ENCODE peak calls at places on chromosomes 11 and 22, in four cellular contexts. I is adrenal gland, D is tibial nerve, S is IMR-90. P is an unnamed sample. For H3K4me1, the result is how much of the 10 kb centered on the place peaks cover.

GRCh38 chr11:92376146-92376599 is 151.6 kb downstream of the FAT3 start:
- DNase-seq in I (no peak), D (no peak), S (peak), P (no peak)

GRCh38 chr11:112610996-112611795 is 350.0 kb upstream of the NCAM1 start:
- DNase-seq in I (no peak), D (no peak), S (no peak), P (no peak)

GRCh38 chr11:75597636-75598035 is 35.6 kb downstream of the SERPINH1 start:
- DNase-seq in I (no peak), D (no peak), S (no peak), P (no peak)

GRCh38 chr11:8934735-8935478 is 2.2 kb upstream of the C11orf16 start:
- DNase-seq in I (no peak), D (no peak), S (peak), P (no peak)

GRCh38 chr11:61940466-61940865 is 9.7 kb upstream of the BEST1 start:
- DNase-seq in I (no peak), D (no peak), S (no peak), P (no peak)

GRCh38 chr22:45577746-45578523 is 75.3 kb downstream of the FBLN1 start:
- DNase-seq in I (peak), D (peak), S (peak), P (peak)

GRCh38 chr11:64065141-64065465 is 29.4 kb downstream of the FLRT1 start:
- DNase-seq in I (no peak), D (no peak), S (no peak), P (no peak)

GRCh38 chr22:43404673-43405385 is 7.0 kb upstream of the MPPED1 start:
- DNase-seq in I (no peak), D (no peak), S (no peak), P (no peak)

GRCh38 chr11:68043349-68044144 is 4.7 kb downstream of the TCIRG1 start:
- DNase-seq in I (peak), D (no peak), S (peak), P (no peak)

GRCh38 chr11:130076774-130077481 is 7.2 kb downstream of the APLP2 start:
- DNase-seq in I (no peak), D (no peak), S (no peak), P (no peak)

GRCh38 chr22:37244922-37245722 is 1.1 kb upstream of the RAC2 start:
- DNase-seq in I (no peak), D (no peak), S (no peak), P (no peak)

GRCh38 chr11:134275534-134276395 is at the start of gene GLB1L3:
- DNase-seq in I (no peak), D (no peak), S (no peak), P (no peak)

GRCh38 chr11:130175898-130176297 is 16.3 kb downstream of the ST14 start:
- DNase-seq in I (no peak), D (no peak), S (no peak), P (no peak)

GRCh38 chr22:22894740-22895731 is 7.4 kb downstream of the IGLL5 start:
- DNase-seq in I (no peak), D (no peak), S (no peak), P (no peak)

GRCh38 chr22:46649176-46650077 is 29.2 kb downstream of the GRAMD4 start:
- DNase-seq in I (peak), D (no peak), S (peak), P (peak)

GRCh38 chr11:66294626-66295620 is 3.2 kb downstream of the TMEM151A start:
- DNase-seq in I (no peak), D (no peak), S (no peak), P (no peak)

GRCh38 chr11:7512525-7513209 is 1.1 kb upstream of the PPFIBP2 start:
- DNase-seq in I (peak), D (peak), S (no peak), P (peak)

GRCh38 chr11:83115551-83115950 is 41.4 kb upstream of the PCF11 start:
- DNase-seq in I (no peak), D (no peak), S (no peak), P (peak)

DNA sequence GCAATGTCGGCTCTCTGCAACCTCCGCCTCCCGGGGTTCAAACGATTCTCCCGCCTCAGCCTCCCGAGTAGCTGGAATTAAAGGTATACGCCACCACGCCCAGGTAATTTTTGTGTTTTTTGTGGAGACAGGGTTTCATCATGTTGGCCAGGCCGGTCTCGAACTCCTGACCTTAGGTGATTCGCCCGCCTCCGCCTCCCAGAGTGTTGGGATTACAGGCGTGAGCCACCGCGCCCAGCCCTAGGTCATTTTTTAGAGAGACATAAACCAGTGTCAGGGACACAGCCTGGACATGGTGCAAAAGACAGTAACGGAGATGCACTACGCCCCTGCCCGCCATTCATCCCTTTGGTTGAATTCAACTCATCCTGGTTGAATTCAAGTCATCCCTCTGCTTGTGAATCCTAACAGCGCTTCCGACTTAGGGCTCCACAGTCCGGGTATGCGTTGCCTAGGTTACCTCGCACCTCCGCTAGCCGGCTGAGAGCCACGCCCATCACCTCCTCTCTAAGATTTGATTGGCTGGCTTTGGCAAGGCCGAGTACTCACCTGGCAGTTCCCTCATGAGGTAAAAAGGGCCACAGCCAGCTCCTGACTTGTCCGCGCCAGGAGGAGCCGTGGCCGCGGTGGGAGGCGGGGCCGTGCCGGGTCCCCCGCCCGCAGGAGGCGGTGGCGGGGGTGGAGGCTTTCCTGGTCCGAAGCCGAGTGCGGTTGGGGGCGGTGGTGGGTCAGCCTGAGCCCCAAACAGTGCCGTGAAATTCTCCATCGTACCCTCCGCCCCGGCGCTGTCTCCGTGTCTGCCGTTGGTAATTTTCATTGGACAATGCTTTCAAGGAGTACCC is at the start of gene MED19:
- DNase-seq in I (peak), D (peak), S (peak), P (no peak)
- TF ChIP-seq POLR2A in I (peak), D (no peak), S (peak), P (no peak)

GRCh38 chr11:115222218-115222862 is 281.9 kb downstream of the CADM1 start:
- DNase-seq in I (no peak), D (no peak), S (peak), P (no peak)
- H3K27ac ChIP-seq in I (no peak), D (no peak), S (no peak), P (no peak)

GRCh38 chr11:114319716-114320328 is 23.6 kb downstream of the NNMT start:
- DNase-seq in I (no peak), D (no peak), S (no peak), P (no peak)
- H3K4me1 ChIP-seq in I (under half), D (under half), S (under half), P (under half)

DNA sequence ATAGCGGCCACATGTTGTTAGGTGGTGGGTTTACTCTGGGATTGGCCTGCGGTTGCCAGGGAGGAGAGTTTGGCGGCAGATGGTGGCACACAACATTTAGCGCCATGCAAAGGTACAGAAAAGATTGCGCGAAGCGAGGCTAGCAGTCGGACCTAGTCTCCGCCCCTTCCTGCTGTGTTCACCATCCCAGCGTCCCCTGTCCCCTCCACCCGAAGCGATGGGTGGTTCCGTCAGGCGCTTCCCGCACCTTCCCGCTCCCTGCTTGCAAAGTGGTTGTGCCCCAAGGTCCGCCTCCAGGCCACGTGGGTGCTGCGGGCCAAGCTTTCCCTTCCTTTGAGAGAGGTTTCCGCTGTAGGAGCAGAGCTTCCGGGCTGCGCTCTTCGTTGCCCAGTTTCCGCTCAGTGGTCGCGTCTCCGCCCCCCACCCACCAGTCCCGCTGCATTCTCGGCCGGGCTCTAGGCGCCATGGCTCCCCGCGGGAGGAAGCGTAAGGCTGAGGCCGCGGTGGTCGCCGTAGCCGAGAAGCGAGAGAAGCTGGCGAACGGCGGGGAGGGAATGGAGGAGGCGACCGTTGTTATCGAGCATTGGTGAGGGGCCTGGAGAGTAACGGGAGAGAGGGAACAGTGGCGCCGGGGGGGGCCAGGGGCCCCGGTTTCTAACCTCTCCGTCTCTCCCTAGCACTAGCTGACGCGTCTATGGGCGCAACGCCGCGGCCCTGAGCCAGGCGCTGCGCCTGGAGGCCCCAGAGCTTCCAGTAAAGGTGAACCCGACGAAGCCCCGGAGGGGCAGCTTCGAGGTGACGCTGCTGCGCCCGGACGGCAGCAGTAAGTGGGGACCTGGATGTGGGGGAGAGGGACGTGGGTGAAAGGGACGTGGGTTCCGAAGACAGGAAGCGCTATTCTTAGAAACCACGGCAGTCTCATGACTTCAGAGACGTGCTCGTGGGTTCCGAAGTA is at the start of gene SELENOH:
- DNase-seq in I (peak), D (peak), S (peak), P (peak)
- TF ChIP-seq POLR2A in I (peak), D (peak), S (peak), P (no peak)

GRCh38 chr22:49934891-49935557 is 16.6 kb downstream of the CRELD2 start:
- DNase-seq in I (peak), D (peak), S (peak), P (peak)

GRCh38 chr22:49935561-49935960 is 17.1 kb downstream of the CRELD2 start:
- DNase-seq in I (no peak), D (no peak), S (no peak), P (no peak)

GRCh38 chr22:49934144-49934890 is 15.9 kb downstream of the CRELD2 start:
- DNase-seq in I (peak), D (peak), S (peak), P (peak)

GRCh38 chr22:49931863-49932262 is 13.4 kb downstream of the CRELD2 start:
- DNase-seq in I (no peak), D (no peak), S (no peak), P (no peak)

GRCh38 chr22:49933236-49933921 is 14.9 kb downstream of the CRELD2 start:
- DNase-seq in I (peak), D (peak), S (no peak), P (peak)
- H3K27ac ChIP-seq in I (peak), D (peak), S (no peak), P (peak)

GRCh38 chr11:121231576-121232278 is 60.8 kb upstream of the SC5D start:
- DNase-seq in I (peak), D (no peak), S (no peak), P (peak)

GRCh38 chr11:121240650-121241299 is 51.8 kb upstream of the SC5D start:
- DNase-seq in I (no peak), D (no peak), S (no peak), P (no peak)

GRCh38 chr11:121237686-121238658 is 54.6 kb upstream of the SC5D start:
- DNase-seq in I (peak), D (no peak), S (peak), P (no peak)

GRCh38 chr11:121235057-121235456 is 57.5 kb upstream of the SC5D start:
- DNase-seq in I (no peak), D (no peak), S (no peak), P (no peak)

GRCh38 chr11:121236115-121237001 is 56.2 kb upstream of the SC5D start:
- DNase-seq in I (no peak), D (no peak), S (no peak), P (no peak)
- H3K4me1 ChIP-seq in I (under half), D (under half), S (under half), P (under half)

GRCh38 chr22:31107206-31108118 is at the start of gene SELENOM:
- DNase-seq in I (peak), D (peak), S (peak), P (peak)
- TF ChIP-seq POLR2A in I (peak), D (peak), S (peak), P (peak)

DNA sequence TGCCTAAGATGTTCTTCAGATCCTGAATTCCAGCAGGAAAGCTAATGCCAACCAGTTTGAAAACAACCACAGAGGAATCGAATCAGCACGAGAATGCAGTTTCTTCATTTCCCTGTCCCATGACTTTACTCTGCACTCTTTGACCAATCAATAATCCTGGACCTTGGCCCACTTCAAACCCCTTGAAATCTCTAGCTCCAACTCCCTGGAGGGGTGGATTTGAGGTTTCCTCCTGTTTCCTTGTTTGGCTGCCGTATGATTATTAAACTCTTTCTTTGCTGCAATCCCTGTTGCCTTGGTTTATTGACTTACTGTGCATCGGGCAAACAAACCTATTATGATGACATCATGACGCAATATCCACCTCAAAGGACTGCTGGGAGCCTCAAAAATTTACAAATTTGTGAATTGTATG is 109.3 kb downstream of the FBXO7 start:
- DNase-seq in I (no peak), D (peak), S (peak), P (no peak)
- H3K27ac ChIP-seq in I (no peak), D (no peak), S (peak), P (no peak)

DNA sequence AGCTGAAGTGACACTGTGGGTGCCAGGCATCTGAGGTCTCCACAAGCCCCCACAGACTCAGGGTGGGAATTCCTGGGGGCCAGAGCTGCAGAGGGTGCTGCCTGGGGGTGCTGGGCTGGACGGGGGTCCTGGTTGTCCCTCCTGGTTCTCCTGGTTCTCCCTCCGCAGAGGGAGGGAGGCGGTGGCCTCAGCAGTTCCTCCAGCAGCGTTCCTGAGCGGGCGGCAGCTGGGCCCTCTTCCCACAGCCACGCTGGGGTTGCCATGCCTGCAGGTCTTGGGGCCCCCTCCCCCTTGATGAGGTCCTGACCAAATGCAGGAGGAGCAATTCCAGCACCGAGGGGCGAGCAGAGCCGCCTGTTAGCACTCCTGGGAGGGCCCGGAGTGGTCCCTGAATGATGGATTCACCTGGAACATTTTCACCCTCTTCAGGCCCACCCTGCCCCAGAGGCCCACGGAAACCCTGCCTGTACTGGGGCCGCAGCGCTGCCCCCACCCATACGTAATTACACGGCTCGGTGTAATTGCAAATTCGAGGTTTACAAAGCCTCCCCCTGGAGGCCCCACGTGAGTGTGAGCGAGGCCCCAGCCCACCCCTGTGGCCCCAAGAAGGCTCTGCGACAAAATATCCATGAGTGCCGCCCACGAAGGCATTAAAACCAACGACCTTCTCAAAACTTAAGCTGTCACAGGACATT is 635 bp downstream of the C11orf21 start:
- DNase-seq in I (no peak), D (peak), S (no peak), P (no peak)
- H3K4me1 ChIP-seq in I (under half), D (under half), S (under half), P (half or more)

P was measured in heart left ventricle.